ENCODE peak calls at places on chromosomes 12 and 14, in five cellular contexts. D is foreskin fibroblast; H is activated CD4-positive, CD25-positive, alpha-beta regulatory T cell treated with anti-CD3 and anti-CD28 coated beads, Interleukin-2, amount 50 U/mL, for 16 hours; M is fibroblast of the conjunctiva; P is MCF 10A. Y is an unnamed sample.

GRCh38 chr14:76937181-76938091 is 91.1 kb downstream of the IRF2BPL start:
- DNase-seq in D (peak), H (no peak), M (peak), P (no peak), Y (no peak)

GRCh38 chr12:111645433-111645832 is 40.3 kb downstream of the BRAP start:
- DNase-seq in D (peak), H (no peak), M (no peak), P (no peak), Y (no peak)

GRCh38 chr12:76144253-76144564 is 59.7 kb upstream of the NAP1L1 start:
- DNase-seq in D (peak), H (no peak), M (peak), P (peak), Y (peak)

GRCh38 chr12:109877504-109878246 is 2.7 kb downstream of the GLTP start:
- DNase-seq in D (no peak), H (no peak), M (no peak), P (no peak), Y (no peak)

GRCh38 chr12:107761502-107761904 is 566 bp upstream of the PRDM4 start:
- DNase-seq in D (no peak), H (no peak), M (no peak), P (no peak), Y (no peak)

GRCh38 chr12:109056891-109057290 is 4.5 kb downstream of the USP30 start:
- DNase-seq in D (no peak), H (no peak), M (no peak), P (no peak), Y (no peak)

GRCh38 chr12:50764116-50764860 is 387 bp downstream of the ATF1 start:
- DNase-seq in D (peak), H (peak), M (no peak), P (peak), Y (peak)

GRCh38 chr12:54222609-54223008 is 33.8 kb upstream of the SMUG1 start:
- DNase-seq in D (peak), H (no peak), M (peak), P (peak), Y (no peak)

GRCh38 chr14:77141592-77142288 is at the start of gene ZDHHC22:
- DNase-seq in D (peak), H (no peak), M (no peak), P (no peak), Y (no peak)

GRCh38 chr12:110498984-110499706 is 2.8 kb downstream of the VPS29 start:
- DNase-seq in D (peak), H (no peak), M (no peak), P (peak), Y (no peak)

GRCh38 chr12:124814741-124815613 is 48.7 kb downstream of the SCARB1 start:
- DNase-seq in D (peak), H (no peak), M (no peak), P (no peak), Y (no peak)

GRCh38 chr14:75631453-75631831 is 29.2 kb downstream of the ERG28 start:
- DNase-seq in D (peak), H (no peak), M (no peak), P (no peak), Y (no peak)

GRCh38 chr14:37553935-37554550 is 41.0 kb downstream of the FOXA1 start:
- DNase-seq in D (no peak), H (no peak), M (no peak), P (no peak), Y (no peak)

GRCh38 chr12:54160807-54161480 is 27.8 kb downstream of the SMUG1 start:
- DNase-seq in D (no peak), H (no peak), M (no peak), P (no peak), Y (no peak)

GRCh38 chr14:53929871-53930685 is 26.5 kb downstream of the BMP4 start:
- DNase-seq in D (peak), H (no peak), M (no peak), P (peak), Y (no peak)